ENCODE peak calls at places on chromosomes 3 and 15, in seven cellular contexts. Q, Z, S, G, A, R and U are unnamed samples.

GRCh38 chr3:107718547-107718946 is 195.8 kb downstream of the BBX start:
- DNase-seq in Q (no peak), Z (no peak), S (no peak), G (no peak), A (no peak), R (no peak), U (no peak)

GRCh38 chr15:101348643-101349496 is 53.8 kb upstream of the SNRPA1 start:
- DNase-seq in Q (no peak), Z (peak; percentile 9), S (no peak), G (no peak), A (peak; percentile 85), R (peak; percentile 56), U (peak; percentile 71)

GRCh38 chr3:178859386-178859785 is 212.2 kb downstream of the ZMAT3 start:
- DNase-seq in Q (no peak), Z (no peak), S (no peak), G (no peak), A (no peak), R (no peak), U (no peak)

GRCh38 chr3:127257351-127257750 is 30.5 kb downstream of the PRR20G start:
- DNase-seq in Q (no peak), Z (no peak), S (no peak), G (no peak), A (no peak), R (no peak), U (no peak)

GRCh38 chr15:88681610-88682221 is 42.9 kb downstream of the ISG20 start:
- DNase-seq in Q (peak; percentile 38), Z (no peak), S (no peak), G (no peak), A (no peak), R (no peak), U (no peak)

GRCh38 chr3:27943106-27943505 is 221.0 kb upstream of the EOMES start:
- DNase-seq in Q (peak; percentile 35), Z (no peak), S (peak; percentile 61), G (no peak), A (peak; percentile 30), R (no peak), U (peak; percentile 83)

GRCh38 chr3:71066356-71066755 is 517.2 kb downstream of the FOXP1 start:
- DNase-seq in Q (no peak), Z (no peak), S (no peak), G (no peak), A (no peak), R (peak; percentile 27), U (no peak)

GRCh38 chr3:1082024-1082633 is 10.7 kb upstream of the CNTN6 start:
- DNase-seq in Q (peak; percentile 80), Z (peak; percentile 47), S (peak; percentile 75), G (no peak), A (peak; percentile 9), R (peak; percentile 1), U (peak; percentile 80)

GRCh38 chr3:53238881-53239280 is 16.9 kb downstream of the TKT start:
- DNase-seq in Q (no peak), Z (no peak), S (no peak), G (no peak), A (no peak), R (no peak), U (no peak)

GRCh38 chr3:48797626-48798025 is 50.0 kb downstream of the PRKAR2A start:
- DNase-seq in Q (no peak), Z (no peak), S (peak; percentile 10), G (no peak), A (no peak), R (no peak), U (no peak)

GRCh38 chr15:40878785-40879184 is 4.8 kb upstream of the RHOV start:
- DNase-seq in Q (peak; percentile 63), Z (no peak), S (peak; percentile 66), G (no peak), A (no peak), R (peak; percentile 71), U (peak; percentile 72)

GRCh38 chr3:112446343-112446742 is 52.9 kb downstream of the BTLA start:
- DNase-seq in Q (no peak), Z (no peak), S (peak; percentile 16), G (no peak), A (no peak), R (no peak), U (no peak)

GRCh38 chr15:65175511-65175910 is 9.6 kb downstream of the CLPX start:
- DNase-seq in Q (no peak), Z (no peak), S (no peak), G (no peak), A (no peak), R (no peak), U (no peak)

GRCh38 chr3:9111349-9112265 is 137.8 kb downstream of the SRGAP3 start:
- DNase-seq in Q (no peak), Z (no peak), S (peak; percentile 65), G (no peak), A (peak; percentile 69), R (no peak), U (peak; percentile 91)

GRCh38 chr3:30873667-30874066 is 20.8 kb downstream of the GADL1 start:
- DNase-seq in Q (peak; percentile 7), Z (no peak), S (peak; percentile 24), G (no peak), A (no peak), R (no peak), U (no peak)

GRCh38 chr3:106206165-106206564 is 337.4 kb upstream of the CBLB start:
- DNase-seq in Q (no peak), Z (no peak), S (peak; percentile 56), G (no peak), A (no peak), R (peak; percentile 33), U (no peak)

GRCh38 chr3:112629425-112629824 is 11.5 kb downstream of the CCDC80 start:
- DNase-seq in Q (peak; percentile 74), Z (no peak), S (peak; percentile 96), G (no peak), A (peak; percentile 47), R (peak; percentile 88), U (peak; percentile 75)

GRCh38 chr15:96626936-96627577 is 296.6 kb downstream of the NR2F2 start:
- DNase-seq in Q (no peak), Z (no peak), S (no peak), G (no peak), A (peak; percentile 9), R (peak; percentile 9), U (peak; percentile 43)

GRCh38 chr3:1726741-1727140 is 371.9 kb upstream of the CNTN4 start:
- DNase-seq in Q (peak; percentile 5), Z (no peak), S (no peak), G (no peak), A (no peak), R (no peak), U (no peak)

GRCh38 chr3:12934431-12934830 is 93.1 kb upstream of the RPL32 start:
- DNase-seq in Q (no peak), Z (no peak), S (peak; percentile 53), G (no peak), A (no peak), R (peak; percentile 26), U (no peak)

GRCh38 chr15:26702381-26702780 is 70.5 kb downstream of the GABRB3 start:
- DNase-seq in Q (no peak), Z (no peak), S (no peak), G (no peak), A (no peak), R (no peak), U (no peak)

GRCh38 chr15:93152951-93153350 is 63.9 kb upstream of the RGMA start:
- DNase-seq in Q (peak; percentile 20), Z (no peak), S (no peak), G (no peak), A (no peak), R (no peak), U (no peak)

GRCh38 chr15:43896543-43896942 is 69.7 kb downstream of the WDR76 start:
- DNase-seq in Q (no peak), Z (no peak), S (no peak), G (no peak), A (no peak), R (no peak), U (no peak)

GRCh38 chr3:129745253-129745652 is 138.8 kb upstream of the PLXND1 start:
- DNase-seq in Q (peak; percentile 40), Z (no peak), S (no peak), G (no peak), A (no peak), R (no peak), U (no peak)

GRCh38 chr3:187906922-187907321 is 161.7 kb upstream of the BCL6 start:
- DNase-seq in Q (no peak), Z (no peak), S (no peak), G (no peak), A (no peak), R (no peak), U (no peak)

GRCh38 chr3:129855454-129856419 is 37.8 kb downstream of the TMCC1 start:
- DNase-seq in Q (no peak), Z (no peak), S (peak; percentile 81), G (no peak), A (no peak), R (peak; percentile 37), U (no peak)

GRCh38 chr15:60001642-60002527 is 2.2 kb upstream of the FOXB1 start:
- DNase-seq in Q (no peak), Z (no peak), S (no peak), G (no peak), A (no peak), R (no peak), U (peak; percentile 57)

GRCh38 chr15:90790057-90790456 is 72.9 kb downstream of the BLM start:
- DNase-seq in Q (peak; percentile 16), Z (no peak), S (no peak), G (no peak), A (no peak), R (no peak), U (no peak)

GRCh38 chr15:90031231-90031791 is 30.2 kb downstream of the ZNF710 start:
- DNase-seq in Q (no peak), Z (no peak), S (peak; percentile 68), G (no peak), A (peak; percentile 66), R (peak; percentile 17), U (peak; percentile 56)

GRCh38 chr15:85793641-85794597 is 806 bp downstream of the KLHL25 start:
- DNase-seq in Q (peak; percentile 54), Z (peak; percentile 61), S (peak; percentile 77), G (peak; percentile 18), A (peak; percentile 53), R (peak; percentile 13), U (peak; percentile 73)

GRCh38 chr15:66578286-66578875 is 12.6 kb upstream of the LCTL start:
- DNase-seq in Q (no peak), Z (no peak), S (peak; percentile 54), G (no peak), A (no peak), R (peak; percentile 71), U (no peak)

GRCh38 chr3:16596352-16597032 is 8.7 kb downstream of the DAZL start:
- DNase-seq in Q (no peak), Z (no peak), S (no peak), G (no peak), A (no peak), R (no peak), U (no peak)

GRCh38 chr3:18513091-18513490 is 88.0 kb upstream of the SATB1 start:
- DNase-seq in Q (no peak), Z (no peak), S (no peak), G (no peak), A (no peak), R (no peak), U (no peak)

GRCh38 chr3:166810741-166811445 is 569.2 kb downstream of the ZBBX start:
- DNase-seq in Q (no peak), Z (no peak), S (no peak), G (no peak), A (no peak), R (no peak), U (peak; percentile 45)

GRCh38 chr15:43266834-43267233 is at the start of gene TGM5:
- DNase-seq in Q (peak; percentile 14), Z (no peak), S (no peak), G (no peak), A (peak; percentile 10), R (no peak), U (no peak)

GRCh38 chr15:74040115-74040850 is 42.1 kb downstream of the GOLGA6A start:
- DNase-seq in Q (peak; percentile 49), Z (no peak), S (peak; percentile 98), G (no peak), A (peak; percentile 75), R (peak; percentile 91), U (peak; percentile 63)

GRCh38 chr15:85899927-85900326 is 105.2 kb upstream of the KLHL25 start:
- DNase-seq in Q (peak; percentile 39), Z (no peak), S (no peak), G (no peak), A (no peak), R (no peak), U (peak; percentile 50)

GRCh38 chr3:138078901-138079344 is 36.5 kb downstream of the DZIP1L start:
- DNase-seq in Q (peak; percentile 49), Z (no peak), S (peak; percentile 98), G (no peak), A (no peak), R (peak; percentile 95), U (no peak)